ENCODE peak calls at places on chromosome 2, in four cellular contexts. One of them, this sample, is unnamed.
A peak's percentile ranks its signal among the peaks of the same experiment; 100 is the strongest.

GRCh38 chr2:675460-675859 is 1.7 kb downstream of the TMEM18 start:
- DNase-seq in putamen: no peak
- DNase-seq in hypothalamus: no peak
- DNase-seq in central memory CD4-positive, alpha-beta T cell: no peak
- DNase-seq in this sample: peak; percentile 55

GRCh38 chr2:73285162-73285739 is 973 bp upstream of the FBXO41 start:
- DNase-seq in putamen: no peak
- DNase-seq in hypothalamus: no peak
- DNase-seq in central memory CD4-positive, alpha-beta T cell: no peak
- DNase-seq in this sample: peak; percentile 17

GRCh38 chr2:111071480-111072143 is 49.1 kb upstream of the BCL2L11 start:
- DNase-seq in putamen: no peak
- DNase-seq in hypothalamus: no peak
- DNase-seq in central memory CD4-positive, alpha-beta T cell: no peak
- DNase-seq in this sample: no peak

GRCh38 chr2:69797836-69798465 is 31.5 kb upstream of the GMCL1 start:
- DNase-seq in putamen: no peak
- DNase-seq in hypothalamus: no peak
- DNase-seq in central memory CD4-positive, alpha-beta T cell: no peak
- DNase-seq in this sample: no peak

GRCh38 chr2:138670734-138671133 is 109.5 kb downstream of the NXPH2 start:
- DNase-seq in putamen: no peak
- DNase-seq in hypothalamus: no peak
- DNase-seq in central memory CD4-positive, alpha-beta T cell: no peak
- DNase-seq in this sample: no peak

GRCh38 chr2:39632871-39633270 is 32.8 kb upstream of the TMEM178A start:
- DNase-seq in putamen: no peak
- DNase-seq in hypothalamus: no peak
- DNase-seq in central memory CD4-positive, alpha-beta T cell: no peak
- DNase-seq in this sample: no peak

GRCh38 chr2:208172125-208172524 is 8.7 kb upstream of the CRYGA start:
- DNase-seq in putamen: no peak
- DNase-seq in hypothalamus: no peak
- DNase-seq in central memory CD4-positive, alpha-beta T cell: no peak
- DNase-seq in this sample: no peak

GRCh38 chr2:73172963-73173362 is 29.4 kb upstream of the NOTO start:
- DNase-seq in putamen: peak; percentile 17
- DNase-seq in hypothalamus: no peak
- DNase-seq in central memory CD4-positive, alpha-beta T cell: no peak
- DNase-seq in this sample: no peak

GRCh38 chr2:65396348-65397026 is 35.9 kb downstream of the SPRED2 start:
- DNase-seq in putamen: no peak
- DNase-seq in hypothalamus: no peak
- DNase-seq in central memory CD4-positive, alpha-beta T cell: no peak
- DNase-seq in this sample: peak; percentile 43

GRCh38 chr2:33509908-33510588 is 33.6 kb downstream of the RASGRP3 start:
- DNase-seq in putamen: no peak
- DNase-seq in hypothalamus: no peak
- DNase-seq in central memory CD4-positive, alpha-beta T cell: no peak
- DNase-seq in this sample: no peak

GRCh38 chr2:174334781-174335604 is at the start of gene SP9:
- DNase-seq in putamen: peak; percentile 64
- DNase-seq in hypothalamus: no peak
- DNase-seq in central memory CD4-positive, alpha-beta T cell: no peak
- DNase-seq in this sample: no peak

GRCh38 chr2:1593371-1594205 is 150.7 kb downstream of the PXDN start:
- DNase-seq in putamen: no peak
- DNase-seq in hypothalamus: no peak
- DNase-seq in central memory CD4-positive, alpha-beta T cell: no peak
- DNase-seq in this sample: no peak

GRCh38 chr2:185695711-185696110 is 42.9 kb upstream of the FSIP2 start:
- DNase-seq in putamen: no peak
- DNase-seq in hypothalamus: no peak
- DNase-seq in central memory CD4-positive, alpha-beta T cell: no peak
- DNase-seq in this sample: no peak

GRCh38 chr2:119338826-119339561 is 27.6 kb downstream of the C2orf76 start:
- DNase-seq in putamen: no peak
- DNase-seq in hypothalamus: no peak
- DNase-seq in central memory CD4-positive, alpha-beta T cell: peak; percentile 23
- DNase-seq in this sample: peak; percentile 65

GRCh38 chr2:239247401-239248245 is 153.2 kb downstream of the HDAC4 start:
- DNase-seq in putamen: no peak
- DNase-seq in hypothalamus: no peak
- DNase-seq in central memory CD4-positive, alpha-beta T cell: no peak
- DNase-seq in this sample: peak; percentile 37

GRCh38 chr2:240410808-240411207 is 24.7 kb upstream of the GPC1 start:
- DNase-seq in putamen: no peak
- DNase-seq in hypothalamus: no peak
- DNase-seq in central memory CD4-positive, alpha-beta T cell: no peak
- DNase-seq in this sample: no peak

GRCh38 chr2:154329510-154329909 is 369.0 kb upstream of the KCNJ3 start:
- DNase-seq in putamen: no peak
- DNase-seq in hypothalamus: no peak
- DNase-seq in central memory CD4-positive, alpha-beta T cell: no peak
- DNase-seq in this sample: no peak

GRCh38 chr2:233117811-233118480 is 57.8 kb downstream of the INPP5D start:
- DNase-seq in putamen: no peak
- DNase-seq in hypothalamus: no peak
- DNase-seq in central memory CD4-positive, alpha-beta T cell: no peak
- DNase-seq in this sample: no peak

GRCh38 chr2:170585067-170585466 is 130.1 kb upstream of the SP5 start:
- DNase-seq in putamen: no peak
- DNase-seq in hypothalamus: no peak
- DNase-seq in central memory CD4-positive, alpha-beta T cell: no peak
- DNase-seq in this sample: no peak

GRCh38 chr2:239945751-239946569 is 79.2 kb downstream of the NDUFA10 start:
- DNase-seq in putamen: no peak
- DNase-seq in hypothalamus: no peak
- DNase-seq in central memory CD4-positive, alpha-beta T cell: no peak
- DNase-seq in this sample: no peak

GRCh38 chr2:145860083-145860482 is 1340.2 kb upstream of the ZEB2 start:
- DNase-seq in putamen: no peak
- DNase-seq in hypothalamus: no peak
- DNase-seq in central memory CD4-positive, alpha-beta T cell: no peak
- DNase-seq in this sample: no peak

GRCh38 chr2:8750221-8750620 is 68.4 kb downstream of the ID2 start:
- DNase-seq in putamen: no peak
- DNase-seq in hypothalamus: no peak
- DNase-seq in central memory CD4-positive, alpha-beta T cell: no peak
- DNase-seq in this sample: no peak

GRCh38 chr2:42545023-42545713 is 23.3 kb upstream of the MTA3 start:
- DNase-seq in putamen: peak; percentile 72
- DNase-seq in hypothalamus: no peak
- DNase-seq in central memory CD4-positive, alpha-beta T cell: no peak
- DNase-seq in this sample: no peak

GRCh38 chr2:187994464-187995331 is 297.0 kb upstream of the GULP1 start:
- DNase-seq in putamen: peak; percentile 49
- DNase-seq in hypothalamus: no peak
- DNase-seq in central memory CD4-positive, alpha-beta T cell: no peak
- DNase-seq in this sample: no peak

GRCh38 chr2:207873794-207874193 is 104.1 kb upstream of the FZD5 start:
- DNase-seq in putamen: no peak
- DNase-seq in hypothalamus: no peak
- DNase-seq in central memory CD4-positive, alpha-beta T cell: no peak
- DNase-seq in this sample: no peak

GRCh38 chr2:85648619-85649018 is 19.4 kb downstream of the SFTPB start:
- DNase-seq in putamen: no peak
- DNase-seq in hypothalamus: no peak
- DNase-seq in central memory CD4-positive, alpha-beta T cell: no peak
- DNase-seq in this sample: no peak

GRCh38 chr2:71595549-71595948 is 142.2 kb downstream of the DYSF start:
- DNase-seq in putamen: no peak
- DNase-seq in hypothalamus: no peak
- DNase-seq in central memory CD4-positive, alpha-beta T cell: no peak
- DNase-seq in this sample: no peak

GRCh38 chr2:95076705-95077520 is 44.7 kb downstream of the MRPS5 start:
- DNase-seq in putamen: no peak
- DNase-seq in hypothalamus: no peak
- DNase-seq in central memory CD4-positive, alpha-beta T cell: peak; percentile 83
- DNase-seq in this sample: peak; percentile 93

GRCh38 chr2:158893474-158893873 is 75.0 kb upstream of the TANC1 start:
- DNase-seq in putamen: no peak
- DNase-seq in hypothalamus: no peak
- DNase-seq in central memory CD4-positive, alpha-beta T cell: no peak
- DNase-seq in this sample: no peak

GRCh38 chr2:3483227-3483985 is 35.9 kb downstream of the ADI1 start:
- DNase-seq in putamen: no peak
- DNase-seq in hypothalamus: no peak
- DNase-seq in central memory CD4-positive, alpha-beta T cell: no peak
- DNase-seq in this sample: peak; percentile 62

GRCh38 chr2:202014328-202015034 is 19.2 kb upstream of the FZD7 start:
- DNase-seq in putamen: no peak
- DNase-seq in hypothalamus: no peak
- DNase-seq in central memory CD4-positive, alpha-beta T cell: no peak
- DNase-seq in this sample: no peak

GRCh38 chr2:9135804-9136558 is 70.6 kb upstream of the ASAP2 start:
- DNase-seq in putamen: no peak
- DNase-seq in hypothalamus: no peak
- DNase-seq in central memory CD4-positive, alpha-beta T cell: no peak
- DNase-seq in this sample: peak; percentile 23

GRCh38 chr2:55899881-55900280 is 23.7 kb downstream of the EFEMP1 start:
- DNase-seq in putamen: no peak
- DNase-seq in hypothalamus: no peak
- DNase-seq in central memory CD4-positive, alpha-beta T cell: no peak
- DNase-seq in this sample: no peak

GRCh38 chr2:27723372-27724144 is 48.0 kb upstream of the MRPL33 start:
- DNase-seq in putamen: peak; percentile 68
- DNase-seq in hypothalamus: no peak
- DNase-seq in central memory CD4-positive, alpha-beta T cell: peak; percentile 7
- DNase-seq in this sample: peak; percentile 62

GRCh38 chr2:240914645-240915525 is 8.7 kb downstream of the CROCC2 start:
- DNase-seq in putamen: no peak
- DNase-seq in hypothalamus: no peak
- DNase-seq in central memory CD4-positive, alpha-beta T cell: no peak
- DNase-seq in this sample: no peak

GRCh38 chr2:168851674-168852320 is 38.4 kb downstream of the SPC25 start:
- DNase-seq in putamen: no peak
- DNase-seq in hypothalamus: no peak
- DNase-seq in central memory CD4-positive, alpha-beta T cell: no peak
- DNase-seq in this sample: no peak

GRCh38 chr2:196808281-196808680 is 874 bp downstream of the C2orf66 start:
- DNase-seq in putamen: no peak
- DNase-seq in hypothalamus: no peak
- DNase-seq in central memory CD4-positive, alpha-beta T cell: no peak
- DNase-seq in this sample: no peak

This sample was measured in mucosa of descending colon.